ENCODE peak calls at places on chromosomes 13 and 19, in four cellular contexts. F is CD8-positive, alpha-beta T cell; X is CD4-positive, alpha-beta memory T cell; P is IMR-90. T is an unnamed sample. For H3K9me3, the result is how much of the 10 kb centered on the place peaks cover.

GRCh38 chr13:51935326-51936171 is 73.8 kb downstream of the CCDC70 start:
- DNase-seq in F (no peak), X (no peak), P (no peak), T (no peak)

GRCh38 chr13:68190826-68191225 is 960.7 kb upstream of the PCDH9 start:
- DNase-seq in F (no peak), X (no peak), P (no peak), T (no peak)

GRCh38 chr19:19131989-19132388 is 6.3 kb downstream of the TMEM161A start:
- DNase-seq in F (no peak), X (no peak), P (no peak), T (no peak)

GRCh38 chr13:111897846-111898215 is 169.1 kb upstream of the SOX1 start:
- DNase-seq in F (no peak), X (no peak), P (no peak), T (no peak)

GRCh38 chr13:84894749-84895148 is 904.5 kb downstream of the SLITRK6 start:
- DNase-seq in F (no peak), X (no peak), P (no peak), T (no peak)

GRCh38 chr13:103540394-103540793 is 474.2 kb upstream of the SLC10A2 start:
- DNase-seq in F (no peak), X (no peak), P (no peak), T (no peak)

GRCh38 chr19:49431330-49431749 is 6.2 kb downstream of the GFY start:
- DNase-seq in F (no peak), X (no peak), P (no peak), T (no peak)

GRCh38 chr13:98089826-98090225 is 53.1 kb upstream of the FARP1 start:
- DNase-seq in F (no peak), X (no peak), P (peak), T (no peak)

GRCh38 chr13:95234242-95234641 is 67.0 kb downstream of the ABCC4 start:
- DNase-seq in F (no peak), X (no peak), P (no peak), T (no peak)

GRCh38 chr13:30832845-30833332 is 73.2 kb upstream of the MEDAG start:
- DNase-seq in F (peak), X (no peak), P (no peak), T (no peak)

GRCh38 chr19:13366529-13367143 is 139.6 kb downstream of the CACNA1A start:
- DNase-seq in F (no peak), X (no peak), P (peak), T (no peak)

GRCh38 chr13:102777716-102778115 is 4.1 kb upstream of the TEX30 start:
- DNase-seq in F (no peak), X (no peak), P (no peak), T (no peak)

GRCh38 chr19:49333426-49334288 is 1.5 kb upstream of the CD37 start:
- DNase-seq in F (peak), X (peak), P (peak), T (peak)

GRCh38 chr19:14091885-14092462 is 1.4 kb upstream of the SAMD1 start:
- DNase-seq in F (peak), X (no peak), P (no peak), T (no peak)

GRCh38 chr13:104641309-104641708 is 1575.1 kb upstream of the SLC10A2 start:
- DNase-seq in F (no peak), X (no peak), P (peak), T (no peak)

GRCh38 chr13:31242935-31243334 is 43.2 kb downstream of the B3GLCT start:
- DNase-seq in F (no peak), X (no peak), P (peak), T (no peak)

GRCh38 chr19:34350161-34350561 is 14.8 kb upstream of the GPI start:
- DNase-seq in F (peak), X (peak), P (peak), T (peak)

DNA sequence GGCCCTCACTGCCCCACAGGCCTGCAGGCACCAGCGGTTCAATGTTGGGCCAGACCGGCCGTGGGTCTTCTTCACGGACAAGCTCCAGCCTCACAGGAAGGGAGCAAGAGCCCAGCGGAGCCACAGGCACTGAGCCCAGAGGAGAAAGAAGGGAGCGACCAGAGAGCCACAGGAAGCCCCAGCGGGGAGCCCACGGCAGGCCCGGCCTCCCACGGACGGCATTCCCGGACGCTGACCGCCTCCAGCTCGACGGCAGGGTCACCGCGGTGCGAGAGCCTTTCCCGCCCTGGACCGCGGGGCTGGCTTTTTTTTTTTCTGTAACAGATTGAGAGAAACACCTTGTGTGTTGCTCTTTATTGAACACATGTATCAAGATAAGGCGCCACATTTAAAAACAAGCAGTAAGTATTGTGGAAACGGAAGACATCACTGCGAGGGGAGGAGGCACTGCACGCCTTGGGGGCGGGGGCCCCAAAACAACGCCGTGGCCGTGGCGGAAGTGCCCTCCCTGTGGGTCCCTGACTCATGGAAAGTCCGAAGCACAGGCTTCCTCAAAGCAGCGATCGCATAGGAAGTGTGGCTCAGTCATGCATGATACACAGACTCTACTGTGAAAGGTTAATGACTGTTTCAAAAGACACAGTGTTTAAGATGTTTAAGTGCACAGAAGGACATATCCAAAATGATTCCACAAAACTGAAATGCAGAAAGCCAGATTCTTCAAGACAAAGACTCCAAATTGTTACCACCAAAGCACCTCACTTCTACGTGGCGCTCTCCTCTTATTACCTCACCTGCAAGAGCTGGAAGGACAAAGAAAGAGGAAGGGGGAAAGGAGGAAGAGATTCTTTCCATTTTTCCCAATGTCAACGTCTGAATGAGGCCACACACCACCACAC is 3.5 kb downstream of the RASA3 start:
- DNase-seq in F (peak), X (peak), P (peak), T (peak)
- H3K9me3 ChIP-seq in F (under half), X (under half), P (under half), T (under half)

GRCh38 chr19:56245062-56245740 is 27.3 kb upstream of the EDDM13 start:
- DNase-seq in F (no peak), X (no peak), P (peak), T (no peak)
- H3K9me3 ChIP-seq in F (under half), X (under half), P (under half), T (under half)

DNA sequence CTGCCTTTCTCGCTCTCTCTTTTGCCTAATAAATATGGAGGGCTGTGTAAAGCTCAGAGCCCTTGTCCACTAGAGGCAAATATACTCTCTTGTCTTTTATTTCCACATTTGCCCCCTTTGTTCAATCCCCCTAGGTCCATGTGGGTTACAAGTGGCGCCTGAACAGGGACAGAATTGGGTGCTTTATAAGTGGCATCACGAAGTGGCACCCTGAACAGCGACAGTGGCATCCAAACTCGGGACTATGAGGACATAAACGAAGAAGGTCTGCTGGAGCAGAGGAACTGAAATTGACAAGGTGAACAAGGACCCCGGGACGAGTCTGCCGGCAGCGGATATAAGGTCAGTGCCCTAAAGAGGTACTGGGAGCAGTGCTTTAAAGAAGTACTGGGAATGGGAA is 4.3 kb upstream of the ZNF610 start:
- DNase-seq in F (no peak), X (no peak), P (no peak), T (no peak)
- H3K9me3 ChIP-seq in F (under half), X (under half), P (under half), T (under half)

DNA sequence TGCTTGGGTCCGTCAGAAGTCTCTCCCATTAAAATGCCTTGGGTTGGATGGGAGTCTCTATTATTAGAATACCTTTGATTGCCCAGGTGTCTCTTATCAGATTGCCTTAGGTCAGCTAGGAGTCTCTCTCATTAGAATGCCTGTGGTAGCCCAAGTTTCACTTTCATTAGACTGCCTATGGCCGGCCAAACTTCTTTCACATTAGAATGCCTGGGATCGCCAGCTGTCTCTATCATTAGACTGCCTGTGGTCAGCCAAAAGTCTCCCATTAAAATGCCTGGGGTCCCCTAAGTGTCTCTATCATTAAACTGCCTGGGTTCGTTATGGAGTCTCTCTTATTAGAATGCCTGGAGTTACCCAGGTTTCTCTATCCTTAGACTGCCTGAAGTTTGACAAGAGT is 1476.7 kb downstream of the UQCRFS1 start:
- DNase-seq in F (no peak), X (no peak), P (no peak), T (no peak)
- H3K9me3 ChIP-seq in F (under half), X (under half), P (under half), T (under half)

GRCh38 chr19:4443966-4444764 is 13.4 kb downstream of the UBXN6 start:
- DNase-seq in F (no peak), X (no peak), P (no peak), T (no peak)

GRCh38 chr19:4443188-4443587 is 14.4 kb downstream of the UBXN6 start:
- DNase-seq in F (no peak), X (no peak), P (no peak), T (no peak)

GRCh38 chr19:4445963-4446668 is 11.5 kb downstream of the UBXN6 start:
- DNase-seq in F (no peak), X (no peak), P (no peak), T (no peak)

GRCh38 chr19:4446801-4447200 is 10.8 kb downstream of the UBXN6 start:
- DNase-seq in F (no peak), X (no peak), P (no peak), T (no peak)

DNA sequence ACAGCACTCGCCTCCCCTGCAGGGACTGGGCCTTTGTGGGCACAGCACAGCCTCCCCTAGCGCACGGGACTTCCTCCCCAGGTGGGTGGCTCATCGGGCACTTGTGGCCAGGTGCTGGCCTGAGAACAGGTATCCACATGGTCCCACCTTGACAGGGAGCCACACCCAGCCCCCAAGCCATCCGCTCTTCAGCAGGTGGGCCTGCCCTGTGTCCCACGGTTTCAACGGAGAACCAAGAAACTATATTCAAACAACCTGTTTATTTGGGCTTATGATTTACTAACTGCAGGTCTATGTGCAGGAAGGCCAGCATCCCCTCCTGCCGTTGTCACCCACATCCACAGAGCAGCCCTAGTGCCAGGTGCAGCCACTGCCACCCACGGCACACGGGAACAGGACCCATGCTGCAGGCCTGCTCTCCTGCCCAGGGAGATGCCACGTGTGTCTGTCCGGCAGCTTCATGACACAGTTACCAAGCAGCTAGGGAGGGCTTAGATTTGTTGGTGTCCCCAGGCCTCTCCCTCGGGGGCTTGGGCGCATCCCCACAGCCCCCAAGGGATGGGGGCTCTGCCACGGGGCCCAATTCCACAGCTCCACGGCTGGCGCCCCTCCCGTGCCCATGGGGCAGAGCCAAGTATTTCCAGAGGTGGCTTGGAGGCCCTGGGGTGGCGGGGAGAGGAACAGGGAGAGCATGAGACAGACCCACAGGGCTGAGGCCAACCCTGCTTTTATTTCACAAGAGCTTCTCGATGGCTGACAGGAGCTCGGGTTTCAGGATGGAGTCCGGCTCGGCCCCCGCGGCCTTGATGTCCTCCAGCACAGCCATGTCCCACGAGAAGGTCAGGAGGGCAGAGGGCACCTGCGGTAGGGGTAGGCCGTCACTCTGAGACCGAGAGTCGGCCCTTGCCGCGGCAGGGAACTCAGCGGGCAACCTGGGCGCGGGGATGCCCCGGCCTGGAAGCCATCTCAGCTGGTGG is 12.5 kb downstream of the UBXN6 start:
- DNase-seq in F (no peak), X (no peak), P (no peak), T (no peak)
- H3K9me3 ChIP-seq in F (under half), X (under half), P (under half), T (under half)

GRCh38 chr19:36819130-36819630 is 19.0 kb downstream of the ZNF790 start:
- DNase-seq in F (no peak), X (no peak), P (no peak), T (no peak)
- H3K9me3 ChIP-seq in F (half or more), X (under half), P (half or more), T (under half)

T was measured in T-helper 17 cell.